ENCODE peak calls at places on chromosome 3, in five cellular contexts. M is HepG2, L is H1, P is HCT116, V is K562. T is an unnamed sample.

GRCh38 chr3:197490098-197490497 is 65.7 kb downstream of the BDH1 start:
- DNase-seq in M (peak; percentile 38), L (no peak), P (no peak), V (no peak), T (no peak)

GRCh38 chr3:39127907-39128303 is 20.4 kb downstream of the TTC21A start:
- DNase-seq in M (no peak), L (no peak), P (no peak), V (no peak), T (no peak)

GRCh38 chr3:99767341-99767740 is 50.3 kb upstream of the CMSS1 start:
- DNase-seq in M (no peak), L (no peak), P (no peak), V (no peak), T (no peak)

GRCh38 chr3:171001250-171001893 is 25.1 kb downstream of the SLC2A2 start:
- DNase-seq in M (peak; percentile 96), L (no peak), P (no peak), V (no peak), T (no peak)

GRCh38 chr3:12017487-12017886 is 13.3 kb downstream of the SYN2 start:
- DNase-seq in M (no peak), L (no peak), P (no peak), V (no peak), T (no peak)

GRCh38 chr3:97340940-97341339 is 423.6 kb upstream of the ARL6 start:
- DNase-seq in M (no peak), L (peak; percentile 13), P (no peak), V (no peak), T (no peak)

GRCh38 chr3:51434746-51435323 is 43.8 kb downstream of the RBM15B start:
- DNase-seq in M (peak; percentile 48), L (no peak), P (peak; percentile 38), V (peak; percentile 52), T (peak; percentile 5)

GRCh38 chr3:173138031-173138430 is 3.0 kb downstream of the SPATA16 start:
- DNase-seq in M (no peak), L (no peak), P (no peak), V (no peak), T (no peak)

GRCh38 chr3:75329713-75330112 is 334.4 kb upstream of the FRG2C start:
- DNase-seq in M (no peak), L (no peak), P (no peak), V (no peak), T (no peak)

GRCh38 chr3:5136619-5137429 is 14.7 kb downstream of the ARL8B start:
- DNase-seq in M (peak; percentile 49), L (no peak), P (no peak), V (peak; percentile 55), T (no peak)

GRCh38 chr3:78765671-78766485 is 1001.9 kb downstream of the ROBO1 start:
- DNase-seq in M (no peak), L (no peak), P (no peak), V (no peak), T (no peak)

GRCh38 chr3:50164056-50164455 is 8.9 kb downstream of the SEMA3F start:
- DNase-seq in M (no peak), L (no peak), P (no peak), V (no peak), T (no peak)

GRCh38 chr3:60246361-60246760 is 1004.9 kb downstream of the FHIT start:
- DNase-seq in M (no peak), L (no peak), P (no peak), V (no peak), T (no peak)

GRCh38 chr3:4139462-4140140 is 163.6 kb upstream of the SETMAR start:
- DNase-seq in M (peak; percentile 79), L (no peak), P (no peak), V (no peak), T (no peak)

GRCh38 chr3:142574665-142575064 is 3.9 kb downstream of the ATR start:
- DNase-seq in M (no peak), L (no peak), P (no peak), V (peak; percentile 61), T (no peak)

GRCh38 chr3:23811919-23812318 is 6.2 kb downstream of the UBE2E1 start:
- DNase-seq in M (no peak), L (no peak), P (no peak), V (no peak), T (no peak)

GRCh38 chr3:126102530-126102951 is 18.6 kb upstream of the SLC41A3 start:
- DNase-seq in M (no peak), L (no peak), P (no peak), V (no peak), T (no peak)

GRCh38 chr3:111936191-111936841 is 42.5 kb upstream of the ABHD10 start:
- DNase-seq in M (no peak), L (no peak), P (peak; percentile 60), V (no peak), T (no peak)

GRCh38 chr3:185316740-185317407 is 46.1 kb upstream of the MAP3K13 start:
- DNase-seq in M (peak; percentile 43), L (no peak), P (no peak), V (peak; percentile 38), T (no peak)

GRCh38 chr3:112858410-112859069 is 11.9 kb upstream of the CD200R1L start:
- DNase-seq in M (no peak), L (no peak), P (no peak), V (peak; percentile 1), T (no peak)

GRCh38 chr3:128994173-128994512 is 267 bp upstream of the CFAP92 start:
- DNase-seq in M (no peak), L (no peak), P (no peak), V (no peak), T (no peak)

GRCh38 chr3:177947901-177948300 is 588.3 kb upstream of the KCNMB2 start:
- DNase-seq in M (no peak), L (no peak), P (no peak), V (no peak), T (no peak)

GRCh38 chr3:42149537-42150426 is 58.6 kb downstream of the TRAK1 start:
- DNase-seq in M (no peak), L (no peak), P (peak; percentile 63), V (no peak), T (no peak)

GRCh38 chr3:25457642-25458419 is 29.8 kb downstream of the RARB start:
- DNase-seq in M (no peak), L (no peak), P (no peak), V (no peak), T (no peak)

GRCh38 chr3:160941885-160942494 is 163.2 kb downstream of the B3GALNT1 start:
- DNase-seq in M (peak; percentile 61), L (no peak), P (peak; percentile 58), V (peak; percentile 75), T (peak; percentile 41)

GRCh38 chr3:104831076-104831475 is 535.6 kb upstream of the ALCAM start:
- DNase-seq in M (no peak), L (no peak), P (no peak), V (no peak), T (no peak)

GRCh38 chr3:37906734-37907282 is 45.1 kb downstream of the CTDSPL start:
- DNase-seq in M (peak; percentile 84), L (no peak), P (no peak), V (no peak), T (peak; percentile 13)

GRCh38 chr3:23633261-23633960 is 172.3 kb upstream of the UBE2E1 start:
- DNase-seq in M (no peak), L (no peak), P (no peak), V (no peak), T (no peak)

GRCh38 chr3:33437556-33438283 is 2.5 kb downstream of the UBP1 start:
- DNase-seq in M (peak; percentile 25), L (no peak), P (no peak), V (peak; percentile 63), T (no peak)

GRCh38 chr3:122183893-122184590 is 574 bp downstream of the CASR start:
- DNase-seq in M (no peak), L (peak; percentile 5), P (no peak), V (no peak), T (no peak)

GRCh38 chr3:125087768-125088391 is 32.1 kb upstream of the HEG1 start:
- DNase-seq in M (no peak), L (no peak), P (no peak), V (no peak), T (no peak)

GRCh38 chr3:44104043-44104442 is 137.6 kb upstream of the TOPAZ1 start:
- DNase-seq in M (no peak), L (no peak), P (no peak), V (no peak), T (no peak)

GRCh38 chr3:71786551-71786950 is 1.6 kb upstream of the PROK2 start:
- DNase-seq in M (no peak), L (no peak), P (no peak), V (no peak), T (no peak)

GRCh38 chr3:71785594-71786472 is 885 bp upstream of the PROK2 start:
- DNase-seq in M (no peak), L (no peak), P (no peak), V (no peak), T (no peak)

GRCh38 chr3:71784201-71784913 is 591 bp downstream of the PROK2 start:
- DNase-seq in M (no peak), L (no peak), P (no peak), V (no peak), T (no peak)

GRCh38 chr3:71787851-71788405 is 3.0 kb upstream of the PROK2 start:
- DNase-seq in M (no peak), L (no peak), P (no peak), V (peak; percentile 34), T (no peak)

GRCh38 chr3:71784914-71785593 is at the start of gene PROK2:
- DNase-seq in M (no peak), L (no peak), P (no peak), V (no peak), T (no peak)
- TF ChIP-seq ATF3 in M (no peak), L (no peak), P (no peak), V (no peak), T (no peak)

GRCh38 chr3:17292556-17292955 is 407.8 kb downstream of the PLCL2 start:
- DNase-seq in M (no peak), L (no peak), P (no peak), V (no peak), T (no peak)
- TF ChIP-seq POLR2A in M (no peak), L (no peak), P (no peak), V (no peak), T (no peak)

GRCh38 chr3:46868301-46868700 is 5.1 kb upstream of the MYL3 start:
- DNase-seq in M (no peak), L (no peak), P (no peak), V (no peak), T (no peak)

GRCh38 chr3:46866720-46867549 is 3.7 kb upstream of the MYL3 start:
- DNase-seq in M (peak; percentile 39), L (no peak), P (no peak), V (peak; percentile 80), T (no peak)

GRCh38 chr3:46866032-46866595 is 2.9 kb upstream of the MYL3 start:
- DNase-seq in M (no peak), L (no peak), P (no peak), V (no peak), T (no peak)

GRCh38 chr3:46868948-46869347 is 5.7 kb upstream of the MYL3 start:
- DNase-seq in M (peak; percentile 22), L (no peak), P (no peak), V (no peak), T (no peak)

DNA sequence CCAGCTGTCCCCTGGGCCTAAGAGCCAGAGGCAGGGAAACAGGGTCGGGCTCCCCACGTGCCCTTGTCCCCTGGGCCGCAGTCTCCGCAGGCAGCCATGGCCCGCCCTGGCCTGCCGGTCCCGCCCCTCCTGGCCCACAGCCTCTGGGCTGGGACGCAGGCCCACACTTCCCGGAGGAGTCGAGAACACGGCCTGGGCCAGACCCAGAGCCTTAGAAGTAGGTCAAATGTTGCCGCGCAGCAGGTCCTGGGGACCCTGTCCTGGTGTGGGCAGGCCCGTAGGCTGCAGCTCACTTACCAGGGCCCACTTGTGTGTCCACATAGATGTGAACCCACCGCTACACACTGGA is 4.3 kb upstream of the MYL3 start:
- DNase-seq in M (no peak), L (no peak), P (no peak), V (no peak), T (no peak)
- TF ChIP-seq ATF3 in M (no peak), L (no peak), P (no peak), V (no peak), T (no peak)

GRCh38 chr3:134250717-134251220 is at the start of gene RYK:
- DNase-seq in M (peak; percentile 83), L (peak; percentile 34), P (peak; percentile 67), V (peak; percentile 83), T (no peak)
- TF ChIP-seq POLR2A in M (peak; percentile 56), L (no peak), P (peak; percentile 77), V (peak; percentile 82), T (peak; percentile 83)

T was measured in GM12878.